ENCODE peak calls at places on chromosomes 1 and 21, in five cellular contexts. O, G, I, D and F are unnamed samples.

GRCh38 chr1:170836146-170836545 is 99.2 kb upstream of the MROH9 start:
- DNase-seq in I (no peak), D (no peak), O (no peak), G (no peak), F (no peak)

GRCh38 chr1:173017792-173018191 is 32.9 kb downstream of the TNFSF18 start:
- DNase-seq in D (no peak), I (no peak), O (no peak), G (no peak), F (no peak)

GRCh38 chr21:44871576-44872265 is 1.8 kb downstream of the PTTG1IP start:
- DNase-seq in G (peak), D (no peak), I (no peak), O (no peak), F (no peak)

GRCh38 chr1:74522143-74522542 is 9.7 kb upstream of the LRRC53 start:
- DNase-seq in O (no peak), G (no peak), I (no peak), D (no peak), F (peak)

GRCh38 chr1:1437904-1438376 is 2.5 kb downstream of the VWA1 start:
- DNase-seq in O (no peak), G (peak), I (peak), D (no peak), F (no peak)

GRCh38 chr1:160674415-160674814 is 27.6 kb upstream of the SLAMF1 start:
- DNase-seq in O (no peak), G (no peak), D (no peak), I (no peak), F (no peak)

GRCh38 chr21:44948426-44949120 is 8.7 kb downstream of the SLX9 start:
- DNase-seq in I (no peak), O (no peak), G (no peak), D (no peak), F (no peak)

GRCh38 chr1:24898152-24898908 is 31.7 kb downstream of the RUNX3 start:
- DNase-seq in D (peak), G (no peak), I (no peak), O (peak), F (peak)

GRCh38 chr21:40841524-40842196 is 5.3 kb downstream of the DSCAM start:
- DNase-seq in G (peak), I (no peak), O (no peak), D (peak), F (peak)

GRCh38 chr21:31987696-31988095 is 114.9 kb downstream of the HUNK start:
- DNase-seq in O (no peak), G (no peak), D (no peak), I (no peak), F (peak)

GRCh38 chr1:29172415-29172814 is 9.3 kb downstream of the SRSF4 start:
- DNase-seq in D (no peak), O (no peak), I (no peak), G (no peak), F (no peak)

GRCh38 chr1:181643631-181644030 is 160.3 kb downstream of the CACNA1E start:
- DNase-seq in O (no peak), I (no peak), D (no peak), G (no peak), F (no peak)

GRCh38 chr1:97529600-97529999 is 391.2 kb downstream of the DPYD start:
- DNase-seq in I (no peak), G (no peak), O (no peak), D (no peak), F (no peak)

GRCh38 chr1:201982923-201983805 is 716 bp downstream of the RNPEP start:
- DNase-seq in D (peak), O (peak), G (peak), I (no peak), F (peak)

GRCh38 chr1:221743416-221744208 is 1.7 kb upstream of the DUSP10 start:
- DNase-seq in I (peak), O (no peak), D (no peak), G (no peak), F (peak)

GRCh38 chr1:150234647-150235435 is 1.1 kb downstream of the ANP32E start:
- DNase-seq in D (peak), I (peak), O (peak), G (peak), F (peak)
- TF ChIP-seq CREB1 in D (peak), I (peak), O (peak), G (no peak), F (peak)

DNA sequence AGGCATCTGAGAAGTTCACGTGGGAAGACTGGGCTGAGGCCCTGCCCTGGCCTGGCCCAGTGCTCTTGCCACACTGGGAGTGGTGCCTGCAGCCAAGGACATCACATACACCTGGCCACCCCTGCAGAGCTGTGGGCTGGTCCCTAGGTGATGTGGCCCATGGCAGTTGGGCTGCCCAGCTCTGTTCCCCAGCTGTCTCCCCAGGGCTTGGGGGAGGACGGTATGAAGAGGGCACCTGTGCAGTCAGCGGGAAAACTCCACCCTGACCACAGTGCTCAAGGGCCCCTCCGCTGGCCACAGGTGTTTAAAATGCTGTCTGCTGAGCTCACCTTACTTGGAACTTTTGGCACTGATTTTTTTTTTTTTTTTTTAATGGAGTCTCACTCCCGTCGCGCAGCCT is 120.4 kb upstream of the SLC25A33 start:
- DNase-seq in D (no peak), I (no peak), O (no peak), G (no peak), F (no peak)
- H3K4me2 ChIP-seq in D (no peak), I (peak), O (no peak), G (no peak), F (no peak)

GRCh38 chr1:81811757-81812371 is 11.1 kb downstream of the ADGRL2 start:
- DNase-seq in I (no peak), O (no peak), D (no peak), G (no peak), F (no peak)

GRCh38 chr1:81813691-81814090 is 13.0 kb downstream of the ADGRL2 start:
- DNase-seq in O (no peak), D (no peak), I (no peak), G (no peak), F (no peak)

GRCh38 chr1:81808760-81809159 is 8.0 kb downstream of the ADGRL2 start:
- DNase-seq in O (no peak), G (peak), I (no peak), D (no peak), F (peak)

GRCh38 chr1:81809808-81810207 is 9.1 kb downstream of the ADGRL2 start:
- DNase-seq in D (no peak), G (no peak), O (no peak), I (no peak), F (no peak)

DNA sequence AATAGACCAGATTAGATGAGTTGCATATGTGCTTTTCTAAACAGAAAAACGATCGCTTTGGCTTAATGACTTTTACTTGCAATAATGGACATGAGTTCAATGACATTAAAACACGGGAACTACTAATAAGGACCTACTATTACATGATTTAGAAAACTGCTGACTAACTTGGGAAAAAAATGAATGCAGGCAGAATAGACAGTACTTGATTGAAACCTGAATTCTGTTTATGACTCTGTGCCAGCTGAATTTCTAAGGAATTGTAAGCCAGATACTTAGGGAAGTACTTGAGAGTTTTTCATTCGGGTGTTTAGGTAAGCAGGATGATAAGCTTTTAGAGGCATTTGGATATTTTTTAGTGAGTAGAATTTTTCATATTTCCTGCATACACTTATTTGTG is 12.0 kb downstream of the ADGRL2 start:
- DNase-seq in O (no peak), G (no peak), I (no peak), D (no peak), F (no peak)
- H2AFZ ChIP-seq in O (no peak), G (no peak), I (no peak), D (no peak), F (no peak)

GRCh38 chr1:5754079-5754431 is 238.2 kb downstream of the NPHP4 start:
- DNase-seq in O (no peak), D (peak), I (no peak), G (no peak), F (no peak)

GRCh38 chr1:5756434-5757176 is 235.6 kb downstream of the NPHP4 start:
- DNase-seq in G (no peak), I (no peak), D (peak), O (no peak), F (no peak)

GRCh38 chr1:5753431-5754078 is 238.7 kb downstream of the NPHP4 start:
- DNase-seq in I (no peak), D (no peak), G (no peak), O (no peak), F (no peak)

GRCh38 chr1:5755552-5756125 is 236.6 kb downstream of the NPHP4 start:
- DNase-seq in O (no peak), D (peak), G (no peak), I (no peak), F (no peak)

GRCh38 chr1:5754817-5755551 is 237.2 kb downstream of the NPHP4 start:
- DNase-seq in O (no peak), I (no peak), D (no peak), G (no peak), F (no peak)
- TF ChIP-seq CREB1 in O (no peak), I (no peak), D (no peak), G (no peak), F (no peak)

DNA sequence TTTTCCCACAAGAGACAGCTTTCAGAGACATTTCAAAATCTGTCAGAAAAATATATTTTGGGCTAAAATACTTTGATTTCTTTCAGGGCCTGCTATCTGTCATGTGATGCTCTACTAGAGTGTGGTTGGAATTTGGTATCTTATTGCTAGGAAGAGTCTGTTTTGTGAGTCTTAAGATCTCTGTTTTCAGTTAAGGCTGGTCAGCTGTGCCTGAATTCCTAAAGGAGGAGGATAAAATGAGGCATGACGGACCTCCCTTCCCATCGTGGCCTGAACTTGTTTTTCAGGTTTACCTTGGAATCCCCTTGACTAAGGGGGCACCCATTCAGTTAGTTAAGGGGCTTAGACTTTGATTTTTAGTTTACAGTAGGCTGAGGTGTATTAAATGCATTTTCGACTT is 18.1 kb downstream of the CAPN2 start:
- DNase-seq in D (no peak), O (no peak), G (no peak), I (no peak), F (peak)
- H3K4me2 ChIP-seq in D (no peak), O (no peak), G (no peak), I (no peak), F (peak)

DNA sequence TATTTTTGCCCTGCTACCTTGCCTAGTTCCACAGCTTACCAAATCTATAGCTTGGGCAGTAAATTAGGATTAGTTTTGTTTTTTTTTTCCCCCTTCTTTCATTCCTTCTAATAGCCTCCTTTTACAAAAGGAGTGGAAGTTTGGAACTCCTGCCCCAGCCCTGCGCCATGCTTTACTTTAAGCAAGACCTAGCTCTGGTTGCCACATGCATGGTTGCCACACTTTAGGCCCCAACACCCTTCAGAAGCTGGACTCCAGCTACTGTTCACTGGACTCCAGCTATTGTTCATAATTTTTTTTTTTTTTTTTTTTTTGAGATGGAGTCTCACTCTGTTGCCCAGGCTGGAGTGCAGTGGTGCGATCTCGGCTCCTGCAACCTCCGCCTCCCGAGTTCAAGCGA is 115.8 kb downstream of the NR5A2 start:
- DNase-seq in G (no peak), I (no peak), O (no peak), D (no peak), F (no peak)
- H2AFZ ChIP-seq in G (no peak), I (no peak), O (peak), D (no peak), F (no peak)

DNA sequence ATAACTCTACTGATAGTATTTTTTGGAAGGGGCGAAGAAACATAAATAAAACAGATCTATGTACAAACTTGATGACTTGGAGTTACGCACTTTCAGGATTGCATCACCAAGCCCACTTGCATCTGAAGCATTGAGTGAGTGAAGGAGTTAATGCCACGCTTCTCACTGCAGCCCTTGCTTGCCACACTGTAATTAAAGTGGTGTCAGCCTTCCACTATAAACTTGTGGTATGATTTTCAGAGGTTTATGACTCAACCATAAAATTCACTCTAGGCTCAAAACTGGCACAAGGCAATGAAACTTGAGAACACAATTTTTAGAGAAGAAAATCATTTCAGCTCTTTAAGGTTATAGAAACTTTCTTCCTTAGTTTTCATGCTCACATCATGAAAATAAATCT is 93.9 kb upstream of the PRMT6 start:
- DNase-seq in O (no peak), G (no peak), I (no peak), D (no peak), F (no peak)
- TF ChIP-seq CREB1 in O (no peak), G (no peak), I (no peak), D (no peak), F (no peak)

GRCh38 chr1:155037851-155038441 is 4.3 kb downstream of the DCST1 start:
- DNase-seq in D (no peak), G (no peak), O (no peak), I (no peak), F (no peak)
- H3K4me2 ChIP-seq in D (no peak), G (no peak), O (no peak), I (no peak), F (no peak)

GRCh38 chr1:192529031-192529755 is 46.4 kb upstream of the RGS1 start:
- DNase-seq in O (no peak), I (no peak), G (no peak), D (no peak), F (peak)

GRCh38 chr1:192527950-192528349 is 47.6 kb upstream of the RGS1 start:
- DNase-seq in I (no peak), G (no peak), O (no peak), D (no peak), F (no peak)

GRCh38 chr1:192535916-192536662 is 39.5 kb upstream of the RGS1 start:
- DNase-seq in G (no peak), O (no peak), I (no peak), D (no peak), F (no peak)

GRCh38 chr1:192529811-192530210 is 45.8 kb upstream of the RGS1 start:
- DNase-seq in D (no peak), G (no peak), I (no peak), O (no peak), F (no peak)

GRCh38 chr1:192530254-192530653 is 45.3 kb upstream of the RGS1 start:
- DNase-seq in G (no peak), I (peak), D (no peak), O (no peak), F (no peak)
- H2AFZ ChIP-seq in G (no peak), I (no peak), D (no peak), O (no peak), F (no peak)